ENCODE peak calls at places on chromosomes 16 and 17, in six cellular contexts. F is AG09319; O is T-helper 17 cell; R is GM12891; Q is HFFc6; K is activated T-cell treated with anti-CD3 and anti-CD28 coated beads, Interleukin-2, amount 50 U/mL, for 72 hours. D is an unnamed sample.
A peak's percentile ranks its signal among the peaks of the same experiment; 100 is the strongest.

GRCh38 chr16:58488531-58488930 is 11.4 kb upstream of the NDRG4 start:
- DNase-seq in Q (no peak), F (no peak), R (no peak), O (no peak), K (no peak), D (no peak)

GRCh38 chr17:16297367-16298139 is 55.7 kb downstream of the CENPV start:
- DNase-seq in F (no peak), Q (no peak), R (no peak), K (no peak), O (no peak), D (no peak)

GRCh38 chr17:81332949-81333570 is 38.0 kb upstream of the SLC38A10 start:
- DNase-seq in K (no peak), O (no peak), Q (no peak), R (no peak), F (no peak), D (no peak)

GRCh38 chr17:50864747-50865059 is 1.5 kb downstream of the TOB1 start:
- DNase-seq in F (no peak), O (no peak), Q (no peak), K (no peak), R (no peak), D (no peak)

GRCh38 chr17:63919311-63919723 is 678 bp upstream of the GH1 start:
- DNase-seq in F (no peak), Q (peak; percentile 28), O (peak; percentile 43), K (peak; percentile 71), R (peak; percentile 69), D (no peak)

GRCh38 chr16:79994413-79994812 is 393.9 kb upstream of the MAF start:
- DNase-seq in F (no peak), K (no peak), R (no peak), O (no peak), Q (no peak), D (no peak)

GRCh38 chr16:51508813-51509212 is 357.7 kb upstream of the SALL1 start:
- DNase-seq in K (no peak), O (no peak), F (peak; percentile 29), R (no peak), Q (no peak), D (no peak)

GRCh38 chr17:8056976-8057625 is 18.2 kb downstream of the ALOX15B start:
- DNase-seq in R (no peak), F (no peak), O (no peak), K (no peak), Q (no peak), D (no peak)

GRCh38 chr17:49646391-49647255 is 31.3 kb downstream of the SPOP start:
- DNase-seq in R (no peak), K (peak; percentile 63), Q (peak; percentile 85), O (no peak), F (no peak), D (no peak)

GRCh38 chr17:68097161-68097805 is 61.7 kb downstream of the KPNA2 start:
- DNase-seq in K (no peak), F (no peak), O (no peak), Q (no peak), R (no peak), D (peak; percentile 30)

GRCh38 chr16:85134794-85135153 is 22.5 kb upstream of the CIBAR2 start:
- DNase-seq in K (no peak), Q (no peak), R (no peak), O (no peak), F (no peak), D (no peak)

GRCh38 chr17:77132411-77133086 is 8.2 kb upstream of the SEC14L1 start:
- DNase-seq in O (no peak), K (no peak), R (no peak), Q (no peak), F (no peak), D (no peak)

GRCh38 chr17:6475411-6475810 is 31.2 kb downstream of the PIMREG start:
- DNase-seq in R (no peak), F (no peak), K (no peak), Q (no peak), O (no peak), D (no peak)

GRCh38 chr17:5380491-5381135 is 38.8 kb downstream of the NUP88 start:
- DNase-seq in K (no peak), F (no peak), O (no peak), R (no peak), Q (no peak), D (no peak)

GRCh38 chr17:6241996-6242395 is 171.8 kb downstream of the WSCD1 start:
- DNase-seq in R (no peak), O (no peak), K (no peak), Q (no peak), F (no peak), D (peak; percentile 73)

GRCh38 chr17:45986056-45986455 is 13.0 kb upstream of the STH start:
- DNase-seq in K (no peak), F (no peak), Q (no peak), O (no peak), R (no peak), D (no peak)

GRCh38 chr16:27787661-27788060 is 237.7 kb downstream of the KATNIP start:
- DNase-seq in K (no peak), R (no peak), Q (no peak), O (no peak), F (no peak), D (no peak)